ENCODE peak calls at places on chromosomes 12 and 14, in six cellular contexts. One of them, this sample, is unnamed.

GRCh38 chr12:96084624-96085023 is 49.2 kb upstream of the LTA4H start:
- DNase-seq in hepatocyte: no peak
- DNase-seq in neural progenitor cell: no peak
- DNase-seq in GM23248: peak; percentile 37
- DNase-seq in GM23338: no peak
- DNase-seq in MM.1S: no peak
- DNase-seq in this sample: no peak

GRCh38 chr12:56941299-56942017 is 7.2 kb upstream of the SDR9C7 start:
- DNase-seq in hepatocyte: peak; percentile 60
- DNase-seq in neural progenitor cell: no peak
- DNase-seq in GM23248: peak; percentile 85
- DNase-seq in GM23338: no peak
- DNase-seq in MM.1S: no peak
- DNase-seq in this sample: no peak

GRCh38 chr14:51341338-51341737 is 101.3 kb downstream of the TMX1 start:
- DNase-seq in hepatocyte: no peak
- DNase-seq in neural progenitor cell: no peak
- DNase-seq in GM23248: no peak
- DNase-seq in GM23338: no peak
- DNase-seq in MM.1S: no peak
- DNase-seq in this sample: no peak

GRCh38 chr12:48980953-48981756 is 3.0 kb downstream of the WNT1 start:
- DNase-seq in hepatocyte: no peak
- DNase-seq in neural progenitor cell: peak; percentile 69
- DNase-seq in GM23248: peak; percentile 66
- DNase-seq in GM23338: peak; percentile 67
- DNase-seq in MM.1S: no peak
- DNase-seq in this sample: no peak

GRCh38 chr12:30796891-30797371 is 42.2 kb upstream of the CAPRIN2 start:
- DNase-seq in hepatocyte: peak; percentile 23
- DNase-seq in neural progenitor cell: peak; percentile 44
- DNase-seq in GM23248: peak; percentile 77
- DNase-seq in GM23338: peak; percentile 61
- DNase-seq in MM.1S: no peak
- DNase-seq in this sample: no peak

GRCh38 chr14:99273025-99273723 is 1.2 kb upstream of the BCL11B start:
- DNase-seq in hepatocyte: peak; percentile 76
- DNase-seq in neural progenitor cell: peak; percentile 68
- DNase-seq in GM23248: peak; percentile 18
- DNase-seq in GM23338: peak; percentile 73
- DNase-seq in MM.1S: no peak
- DNase-seq in this sample: no peak

GRCh38 chr12:131384544-131384855 is 326.4 kb upstream of the SFSWAP start:
- DNase-seq in hepatocyte: no peak
- DNase-seq in neural progenitor cell: no peak
- DNase-seq in GM23248: no peak
- DNase-seq in GM23338: no peak
- DNase-seq in MM.1S: no peak
- DNase-seq in this sample: no peak

GRCh38 chr14:103091041-103091882 is 3.3 kb upstream of the EXOC3L4 start:
- DNase-seq in hepatocyte: peak; percentile 83
- DNase-seq in neural progenitor cell: peak; percentile 84
- DNase-seq in GM23248: peak; percentile 62
- DNase-seq in GM23338: peak; percentile 70
- DNase-seq in MM.1S: peak; percentile 53
- DNase-seq in this sample: peak; percentile 62

GRCh38 chr12:3170423-3171194 is 93.4 kb downstream of the TSPAN9 start:
- DNase-seq in hepatocyte: peak; percentile 66
- DNase-seq in neural progenitor cell: no peak
- DNase-seq in GM23248: peak; percentile 95
- DNase-seq in GM23338: no peak
- DNase-seq in MM.1S: no peak
- DNase-seq in this sample: no peak

GRCh38 chr12:29961231-29961630 is 177.5 kb upstream of the TMTC1 start:
- DNase-seq in hepatocyte: no peak
- DNase-seq in neural progenitor cell: no peak
- DNase-seq in GM23248: peak; percentile 33
- DNase-seq in GM23338: no peak
- DNase-seq in MM.1S: no peak
- DNase-seq in this sample: no peak

GRCh38 chr12:179131-179884 is 34.6 kb downstream of the SLC6A12 start:
- DNase-seq in hepatocyte: no peak
- DNase-seq in neural progenitor cell: no peak
- DNase-seq in GM23248: peak; percentile 26
- DNase-seq in GM23338: no peak
- DNase-seq in MM.1S: no peak
- DNase-seq in this sample: no peak

GRCh38 chr14:53542692-53543091 is 389.6 kb upstream of the DDHD1 start:
- DNase-seq in hepatocyte: peak; percentile 40
- DNase-seq in neural progenitor cell: no peak
- DNase-seq in GM23248: no peak
- DNase-seq in GM23338: no peak
- DNase-seq in MM.1S: no peak
- DNase-seq in this sample: no peak

GRCh38 chr12:122980192-122981035 is at the start of gene ARL6IP4:
- DNase-seq in hepatocyte: peak; percentile 82
- DNase-seq in neural progenitor cell: peak; percentile 80
- DNase-seq in GM23248: peak; percentile 86
- DNase-seq in GM23338: peak; percentile 79
- DNase-seq in MM.1S: peak; percentile 54
- DNase-seq in this sample: peak; percentile 85

GRCh38 chr12:27840229-27840999 is 60.4 kb upstream of the MANSC4 start:
- DNase-seq in hepatocyte: no peak
- DNase-seq in neural progenitor cell: no peak
- DNase-seq in GM23248: peak; percentile 44
- DNase-seq in GM23338: no peak
- DNase-seq in MM.1S: peak; percentile 9
- DNase-seq in this sample: peak; percentile 8

GRCh38 chr12:51388066-51388799 is 3.0 kb downstream of the GALNT6 start:
- DNase-seq in hepatocyte: peak; percentile 50
- DNase-seq in neural progenitor cell: no peak
- DNase-seq in GM23248: peak; percentile 76
- DNase-seq in GM23338: peak; percentile 26
- DNase-seq in MM.1S: no peak
- DNase-seq in this sample: no peak

GRCh38 chr14:99125616-99126431 is 146.2 kb downstream of the BCL11B start:
- DNase-seq in hepatocyte: no peak
- DNase-seq in neural progenitor cell: no peak
- DNase-seq in GM23248: no peak
- DNase-seq in GM23338: no peak
- DNase-seq in MM.1S: no peak
- DNase-seq in this sample: no peak

GRCh38 chr14:93924592-93925355 is 2.4 kb upstream of the FAM181A start:
- DNase-seq in hepatocyte: no peak
- DNase-seq in neural progenitor cell: no peak
- DNase-seq in GM23248: no peak
- DNase-seq in GM23338: no peak
- DNase-seq in MM.1S: no peak
- DNase-seq in this sample: no peak

GRCh38 chr14:95056476-95056875 is 100.9 kb downstream of the DICER1 start:
- DNase-seq in hepatocyte: no peak
- DNase-seq in neural progenitor cell: no peak
- DNase-seq in GM23248: no peak
- DNase-seq in GM23338: no peak
- DNase-seq in MM.1S: no peak
- DNase-seq in this sample: no peak

GRCh38 chr14:61267336-61267735 is 13.8 kb downstream of the TMEM30B start:
- DNase-seq in hepatocyte: no peak
- DNase-seq in neural progenitor cell: no peak
- DNase-seq in GM23248: peak; percentile 46
- DNase-seq in GM23338: no peak
- DNase-seq in MM.1S: no peak
- DNase-seq in this sample: no peak

GRCh38 chr12:21547437-21547836 is 21.3 kb downstream of the SPX start:
- DNase-seq in hepatocyte: no peak
- DNase-seq in neural progenitor cell: no peak
- DNase-seq in GM23248: no peak
- DNase-seq in GM23338: no peak
- DNase-seq in MM.1S: no peak
- DNase-seq in this sample: no peak

GRCh38 chr12:43816168-43816567 is 10.1 kb upstream of the TWF1 start:
- DNase-seq in hepatocyte: no peak
- DNase-seq in neural progenitor cell: no peak
- DNase-seq in GM23248: no peak
- DNase-seq in GM23338: no peak
- DNase-seq in MM.1S: no peak
- DNase-seq in this sample: no peak

DNA sequence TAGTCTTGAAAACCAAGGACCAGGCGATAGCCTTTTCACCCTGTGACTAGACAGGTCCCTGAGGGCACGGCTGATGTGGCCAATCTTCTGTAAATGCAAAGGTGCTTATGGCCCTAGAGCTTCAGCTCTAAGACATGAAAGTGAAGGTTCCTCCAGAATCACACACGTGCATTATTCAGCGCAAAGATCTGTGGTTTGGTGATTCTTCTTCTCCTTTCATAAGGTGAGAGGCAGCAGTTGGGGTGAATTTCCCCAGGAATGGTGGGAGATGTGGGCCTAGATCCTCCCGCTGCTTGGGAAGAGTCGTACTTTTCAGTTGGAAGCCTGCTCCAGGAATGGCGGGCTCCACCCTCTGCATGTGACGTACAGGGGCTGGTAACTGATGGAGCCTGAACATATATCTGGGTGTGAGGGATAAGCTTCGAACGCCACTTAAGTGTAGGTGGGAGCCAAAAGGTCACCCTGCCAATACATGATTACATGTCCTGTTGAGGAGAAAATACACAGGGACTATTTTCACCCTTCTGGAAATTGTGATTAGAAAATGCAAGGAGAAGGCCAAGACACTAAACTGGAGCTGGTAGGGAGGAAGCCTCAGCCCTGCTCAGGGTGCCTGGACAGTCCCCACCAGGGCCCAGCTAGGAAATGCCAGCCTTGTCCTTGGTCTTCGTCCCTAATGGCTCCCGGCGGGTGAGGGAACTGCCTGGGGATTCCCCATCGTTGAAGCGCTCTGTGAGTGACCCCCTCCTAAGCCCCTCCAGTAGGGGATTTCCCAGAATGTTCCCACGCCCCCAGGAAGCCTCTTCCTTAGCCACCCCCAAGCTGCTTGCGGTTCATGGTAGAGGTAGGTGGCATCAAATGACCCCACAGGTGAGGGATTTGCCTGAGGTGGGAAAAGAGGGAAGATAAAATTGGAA is 17.6 kb downstream of the BATF start:
- DNase-seq in hepatocyte: no peak
- DNase-seq in neural progenitor cell: no peak
- DNase-seq in GM23248: no peak
- DNase-seq in GM23338: peak; percentile 36
- DNase-seq in MM.1S: no peak
- DNase-seq in this sample: no peak
- H3K4me2 ChIP-seq in hepatocyte: no peak overlapping the region
- H3K4me2 ChIP-seq in neural progenitor cell: no peak overlapping the region
- H3K4me2 ChIP-seq in GM23248: no peak overlapping the region
- H3K4me2 ChIP-seq in GM23338: no peak overlapping the region
- H3K4me2 ChIP-seq in MM.1S: no peak overlapping the region
- H3K4me2 ChIP-seq in this sample: no peak overlapping the region

GRCh38 chr12:98182791-98183190 is 332.6 kb upstream of the TMPO start:
- DNase-seq in hepatocyte: no peak
- DNase-seq in neural progenitor cell: peak; percentile 64
- DNase-seq in GM23248: no peak
- DNase-seq in GM23338: no peak
- DNase-seq in MM.1S: no peak
- DNase-seq in this sample: no peak

GRCh38 chr12:98185606-98186005 is 329.8 kb upstream of the TMPO start:
- DNase-seq in hepatocyte: no peak
- DNase-seq in neural progenitor cell: no peak
- DNase-seq in GM23248: no peak
- DNase-seq in GM23338: no peak
- DNase-seq in MM.1S: no peak
- DNase-seq in this sample: no peak

DNA sequence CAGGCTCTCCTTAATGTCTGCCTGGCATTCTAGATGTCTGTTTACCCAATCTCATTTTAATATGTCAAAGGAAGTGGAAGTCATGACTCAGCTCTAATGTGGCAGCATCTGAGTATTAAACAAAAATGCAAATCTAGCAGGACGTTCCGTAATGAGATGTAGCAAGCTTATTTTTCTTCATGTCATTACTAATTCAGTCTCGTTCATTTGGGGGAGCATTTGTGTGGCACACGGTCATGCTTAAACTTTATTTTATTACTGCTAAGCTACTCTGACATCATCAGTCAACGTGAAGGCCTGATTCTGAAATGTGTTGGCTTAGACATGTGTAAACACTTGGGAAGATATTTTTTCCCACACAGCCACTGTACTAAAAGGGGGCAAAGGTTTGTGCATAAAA is 326.7 kb upstream of the TMPO start:
- DNase-seq in hepatocyte: peak; percentile 14
- DNase-seq in neural progenitor cell: no peak
- DNase-seq in GM23248: peak; percentile 0
- DNase-seq in GM23338: no peak
- DNase-seq in MM.1S: peak; percentile 21
- DNase-seq in this sample: no peak
- TF ChIP-seq EZH2phosphoT487 in hepatocyte: no peak
- TF ChIP-seq EZH2phosphoT487 in neural progenitor cell: no peak
- TF ChIP-seq EZH2phosphoT487 in GM23248: no peak
- TF ChIP-seq EZH2phosphoT487 in GM23338: no peak
- TF ChIP-seq EZH2phosphoT487 in MM.1S: no peak
- TF ChIP-seq EZH2phosphoT487 in this sample: no peak

GRCh38 chr12:87952223-87952622 is 77.0 kb downstream of the C12orf50 start:
- DNase-seq in hepatocyte: no peak
- DNase-seq in neural progenitor cell: no peak
- DNase-seq in GM23248: no peak
- DNase-seq in GM23338: no peak
- DNase-seq in MM.1S: no peak
- DNase-seq in this sample: no peak

GRCh38 chr12:87952850-87953249 is 76.4 kb downstream of the C12orf50 start:
- DNase-seq in hepatocyte: no peak
- DNase-seq in neural progenitor cell: peak; percentile 46
- DNase-seq in GM23248: no peak
- DNase-seq in GM23338: peak; percentile 22
- DNase-seq in MM.1S: no peak
- DNase-seq in this sample: no peak

DNA sequence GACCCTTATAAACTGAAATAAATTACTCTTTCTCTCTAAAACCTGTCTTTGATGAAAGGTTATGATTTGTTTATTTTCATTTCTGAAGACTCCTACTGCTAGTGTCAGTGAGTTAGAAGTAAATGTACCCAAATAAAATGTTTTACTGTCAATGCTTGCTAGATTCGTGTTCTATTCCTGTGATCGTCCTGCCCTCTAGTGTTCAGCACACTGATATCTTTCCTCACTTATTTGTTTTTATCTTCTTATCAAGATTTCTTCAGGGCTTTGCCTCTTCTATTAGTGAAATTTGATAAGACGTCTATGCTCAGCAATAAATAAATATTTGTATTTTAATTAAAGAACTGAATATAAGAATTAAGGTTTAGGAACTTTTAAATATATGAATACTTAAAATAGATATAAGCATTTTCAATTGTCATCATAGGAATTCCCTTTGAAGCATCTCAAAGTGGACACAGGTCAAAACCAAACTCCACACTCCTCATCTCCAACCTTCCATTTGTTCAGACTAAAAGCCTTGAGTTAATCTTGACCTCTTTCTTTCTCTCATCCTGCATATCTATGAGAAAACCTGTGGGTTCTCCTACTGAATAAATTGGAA is 75.8 kb downstream of the C12orf50 start:
- DNase-seq in hepatocyte: peak; percentile 48
- DNase-seq in neural progenitor cell: peak; percentile 56
- DNase-seq in GM23248: peak; percentile 56
- DNase-seq in GM23338: peak; percentile 71
- DNase-seq in MM.1S: peak; percentile 42
- DNase-seq in this sample: peak; percentile 5
- H2AFZ ChIP-seq in hepatocyte: no peak overlapping the region
- H2AFZ ChIP-seq in neural progenitor cell: peak overlapping the region; percentile 87
- H2AFZ ChIP-seq in GM23248: no peak overlapping the region
- H2AFZ ChIP-seq in GM23338: no peak overlapping the region
- H2AFZ ChIP-seq in MM.1S: peak overlapping the region; percentile 31
- H2AFZ ChIP-seq in this sample: no peak overlapping the region

GRCh38 chr14:96203635-96204034 is 1.0 kb upstream of the BDKRB2 start:
- DNase-seq in hepatocyte: no peak
- DNase-seq in neural progenitor cell: no peak
- DNase-seq in GM23248: no peak
- DNase-seq in GM23338: no peak
- DNase-seq in MM.1S: no peak
- DNase-seq in this sample: no peak
- H3K4me2 ChIP-seq in hepatocyte: peak overlapping the region; percentile 83
- H3K4me2 ChIP-seq in neural progenitor cell: peak overlapping the region; percentile 75
- H3K4me2 ChIP-seq in GM23248: no peak overlapping the region
- H3K4me2 ChIP-seq in GM23338: peak overlapping the region; percentile 92
- H3K4me2 ChIP-seq in MM.1S: no peak overlapping the region
- H3K4me2 ChIP-seq in this sample: no peak overlapping the region

This sample was measured in OCI-LY7.